ENCODE peak calls at places on chromosomes 16 and 17, in four cellular contexts. Y, C, Q and S are unnamed samples.

GRCh38 chr17:78380370-78380769 is 1.9 kb downstream of the PGS1 start:
- DNase-seq in Y (no peak), C (no peak), Q (no peak), S (no peak)

GRCh38 chr17:62652251-62653001 is 25.0 kb downstream of the MRC2 start:
- DNase-seq in Y (no peak), C (no peak), Q (peak; percentile 43), S (no peak)

GRCh38 chr16:73145166-73145565 is 97.2 kb upstream of the ZFHX3 start:
- DNase-seq in Y (no peak), C (no peak), Q (no peak), S (no peak)

GRCh38 chr17:59002848-59003247 is 103.8 kb downstream of the TRIM37 start:
- DNase-seq in Y (no peak), C (no peak), Q (no peak), S (no peak)

GRCh38 chr17:81549031-81549557 is 3.1 kb downstream of the FAAP100 start:
- DNase-seq in Y (no peak), C (no peak), Q (no peak), S (peak; percentile 36)

GRCh38 chr16:75916431-75916830 is 190.1 kb upstream of the CPHXL start:
- DNase-seq in Y (no peak), C (no peak), Q (no peak), S (no peak)

GRCh38 chr17:19762515-19762961 is 14.4 kb upstream of the ALDH3A1 start:
- DNase-seq in Y (peak; percentile 53), C (peak; percentile 73), Q (peak; percentile 70), S (peak; percentile 56)

GRCh38 chr16:87789437-87790277 is 23.9 kb upstream of the KLHDC4 start:
- DNase-seq in Y (no peak), C (peak; percentile 65), Q (no peak), S (peak; percentile 95)

GRCh38 chr16:81003610-81004460 is 2.9 kb downstream of the CMC2 start:
- DNase-seq in Y (no peak), C (no peak), Q (peak; percentile 39), S (no peak)

GRCh38 chr16:89446975-89447293 is 43.4 kb downstream of the ANKRD11 start:
- DNase-seq in Y (no peak), C (no peak), Q (no peak), S (no peak)

GRCh38 chr17:14428640-14429029 is 127.8 kb downstream of the HS3ST3B1 start:
- DNase-seq in Y (no peak), C (no peak), Q (peak; percentile 34), S (no peak)

GRCh38 chr17:80961931-80962330 is 29.7 kb upstream of the CHMP6 start:
- DNase-seq in Y (no peak), C (no peak), Q (no peak), S (no peak)

GRCh38 chr16:22314661-22315626 is 17.7 kb downstream of the POLR3E start:
- DNase-seq in Y (no peak), C (no peak), Q (no peak), S (no peak)

GRCh38 chr17:7004398-7005253 is 7.8 kb upstream of the RNASEK start:
- DNase-seq in Y (peak; percentile 20), C (peak; percentile 73), Q (peak; percentile 34), S (peak; percentile 76)

GRCh38 chr16:8944113-8944765 is 19.5 kb downstream of the USP7 start:
- DNase-seq in Y (no peak), C (no peak), Q (no peak), S (no peak)

GRCh38 chr16:72848759-72849664 is 198.9 kb downstream of the ZFHX3 start:
- DNase-seq in Y (peak; percentile 82), C (peak; percentile 28), Q (no peak), S (no peak)

GRCh38 chr17:46771601-46772012 is 46.9 kb downstream of the WNT3 start:
- DNase-seq in Y (no peak), C (no peak), Q (no peak), S (no peak)

GRCh38 chr16:51034481-51035109 is 116.5 kb downstream of the SALL1 start:
- DNase-seq in Y (no peak), C (no peak), Q (no peak), S (no peak)

GRCh38 chr17:38742431-38743308 is 5.5 kb downstream of the PCGF2 start:
- DNase-seq in Y (no peak), C (no peak), Q (no peak), S (peak; percentile 45)

GRCh38 chr17:35213412-35213925 is 19.3 kb upstream of the SLC35G3 start:
- DNase-seq in Y (no peak), C (no peak), Q (no peak), S (no peak)

GRCh38 chr17:31499771-31500554 is 108.5 kb downstream of the RAB11FIP4 start:
- DNase-seq in Y (no peak), C (no peak), Q (peak; percentile 66), S (peak; percentile 91)

GRCh38 chr17:80612997-80613731 is 68.5 kb downstream of the RPTOR start:
- DNase-seq in Y (no peak), C (no peak), Q (no peak), S (no peak)

GRCh38 chr16:30609002-30609927 is 924 bp downstream of the ZNF689 start:
- DNase-seq in Y (no peak), C (peak; percentile 49), Q (peak; percentile 59), S (no peak)

GRCh38 chr17:81427446-81428120 is 32.3 kb downstream of the BAHCC1 start:
- DNase-seq in Y (no peak), C (no peak), Q (no peak), S (no peak)

GRCh38 chr16:58452640-58453039 is 47.3 kb upstream of the NDRG4 start:
- DNase-seq in Y (no peak), C (no peak), Q (no peak), S (no peak)

GRCh38 chr17:21283482-21284318 is 811 bp upstream of the MAP2K3 start:
- DNase-seq in Y (no peak), C (no peak), Q (no peak), S (no peak)

GRCh38 chr16:13436641-13437423 is 483.1 kb upstream of the ERCC4 start:
- DNase-seq in Y (no peak), C (no peak), Q (peak; percentile 4), S (peak; percentile 66)

GRCh38 chr17:71741836-71742235 is 379.0 kb upstream of the SOX9 start:
- DNase-seq in Y (no peak), C (no peak), Q (no peak), S (no peak)

GRCh38 chr16:89505204-89506112 is 2.7 kb upstream of the SPG7 start:
- DNase-seq in Y (no peak), C (peak; percentile 89), Q (peak; percentile 93), S (peak; percentile 99)

GRCh38 chr16:50050802-50051201 is 15.0 kb upstream of the HEATR3 start:
- DNase-seq in Y (no peak), C (no peak), Q (no peak), S (no peak)

GRCh38 chr17:56887552-56888467 is 26.0 kb downstream of the TRIM25 start:
- DNase-seq in Y (no peak), C (no peak), Q (no peak), S (peak; percentile 72)

GRCh38 chr17:35889818-35890773 is 9.9 kb upstream of the CCL5 start:
- DNase-seq in Y (peak; percentile 20), C (no peak), Q (no peak), S (no peak)

GRCh38 chr17:77423589-77424451 is 283.1 kb downstream of the SEC14L1 start:
- DNase-seq in Y (peak; percentile 89), C (no peak), Q (no peak), S (no peak)